ENCODE peak calls at places on chromosome 10, in eight cellular contexts. S is CD8-positive, alpha-beta T cell; A is esophagus squamous epithelium; C is A549; F is right cardiac atrium; O is tibial nerve; G is body of pancreas; V is GM23338. L is an unnamed sample.

GRCh38 chr10:110822708-110823291 is 48.9 kb upstream of the PDCD4 start:
- DNase-seq in S (no peak), A (no peak), C (no peak), F (no peak), O (no peak), G (peak; percentile 84), V (peak; percentile 83), L (no peak)

GRCh38 chr10:76191371-76191770 is 759.9 kb downstream of the LRMDA start:
- DNase-seq in S (no peak), A (no peak), C (no peak), F (no peak), O (no peak), G (no peak), V (no peak), L (no peak)

GRCh38 chr10:124349993-124350280 is 68.8 kb downstream of the OAT start:
- DNase-seq in S (no peak), A (no peak), C (no peak), F (no peak), O (no peak), G (no peak), V (no peak), L (no peak)

GRCh38 chr10:73625004-73625883 is 16.0 kb downstream of the MYOZ1 start:
- DNase-seq in S (no peak), A (no peak), C (peak; percentile 27), F (no peak), O (no peak), G (peak; percentile 16), V (peak; percentile 85), L (no peak)

GRCh38 chr10:35517431-35518181 is 87.5 kb upstream of the GJD4 start:
- DNase-seq in S (no peak), A (no peak), C (no peak), F (no peak), O (no peak), G (no peak), V (no peak), L (no peak)

GRCh38 chr10:27857616-27858015 is 112.0 kb upstream of the MKX start:
- DNase-seq in S (no peak), A (no peak), C (no peak), F (no peak), O (no peak), G (no peak), V (peak; percentile 23), L (no peak)

GRCh38 chr10:89861584-89862287 is 160.3 kb downstream of the KIF20B start:
- DNase-seq in S (no peak), A (no peak), C (no peak), F (no peak), O (no peak), G (no peak), V (no peak), L (peak; percentile 46)

GRCh38 chr10:124448696-124449169 is 1.1 kb downstream of the NKX1-2 start:
- DNase-seq in S (no peak), A (no peak), C (no peak), F (no peak), O (no peak), G (no peak), V (peak; percentile 79), L (no peak)

GRCh38 chr10:15227611-15228372 is 59.3 kb upstream of the NMT2 start:
- DNase-seq in S (no peak), A (no peak), C (no peak), F (no peak), O (no peak), G (no peak), V (no peak), L (no peak)

GRCh38 chr10:125158528-125159485 is 1.6 kb downstream of the CTBP2 start:
- DNase-seq in S (no peak), A (no peak), C (peak; percentile 42), F (peak; percentile 59), O (no peak), G (peak; percentile 45), V (no peak), L (no peak)

GRCh38 chr10:12735843-12736462 is 265.6 kb downstream of the CCDC3 start:
- DNase-seq in S (no peak), A (no peak), C (no peak), F (peak; percentile 65), O (no peak), G (no peak), V (no peak), L (no peak)

DNA sequence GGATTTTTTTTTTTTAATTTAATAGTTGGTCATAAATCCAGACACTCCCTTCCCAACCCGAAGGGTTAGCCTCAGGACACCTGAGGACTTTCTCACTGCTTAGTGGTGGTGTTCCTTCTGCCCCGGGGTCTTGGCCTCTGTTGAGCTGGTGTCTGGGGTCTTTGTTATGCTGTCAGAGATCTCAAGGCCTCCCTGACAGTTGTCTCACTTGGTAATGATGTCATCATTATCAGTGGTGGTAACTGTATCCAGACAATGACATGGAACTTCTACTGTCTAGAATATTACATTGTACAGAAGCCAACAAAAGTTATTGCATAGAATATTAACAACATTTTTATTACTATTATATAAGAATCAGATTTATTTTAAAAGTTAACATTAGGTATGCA is 32.9 kb downstream of the PPP2R2D start:
- DNase-seq in S (no peak), A (no peak), C (no peak), F (no peak), O (no peak), G (no peak), V (no peak), L (no peak)
- H3K4me1 ChIP-seq in S (peaks cover 39% of the 10 kb centered on the region), A (peaks cover 15% of the 10 kb centered on the region), C (peaks cover 6% of the 10 kb centered on the region), F (peaks cover 22% of the 10 kb centered on the region), O (no peaks in the 10 kb centered on the region), G (peaks cover 42% of the 10 kb centered on the region), V (peaks cover 26% of the 10 kb centered on the region), L (no peaks in the 10 kb centered on the region)

GRCh38 chr10:88541116-88541626 is 41.9 kb downstream of the RNLS start:
- DNase-seq in S (no peak), A (no peak), C (no peak), F (no peak), O (no peak), G (no peak), V (no peak), L (no peak)
- H3K4me1 ChIP-seq in S (no peaks in the 10 kb centered on the region), A (peaks cover 10% of the 10 kb centered on the region), C (no peaks in the 10 kb centered on the region), F (peaks cover 5% of the 10 kb centered on the region), O (no peaks in the 10 kb centered on the region), G (peaks cover 21% of the 10 kb centered on the region), V (no peaks in the 10 kb centered on the region), L (peaks cover 11% of the 10 kb centered on the region)

DNA sequence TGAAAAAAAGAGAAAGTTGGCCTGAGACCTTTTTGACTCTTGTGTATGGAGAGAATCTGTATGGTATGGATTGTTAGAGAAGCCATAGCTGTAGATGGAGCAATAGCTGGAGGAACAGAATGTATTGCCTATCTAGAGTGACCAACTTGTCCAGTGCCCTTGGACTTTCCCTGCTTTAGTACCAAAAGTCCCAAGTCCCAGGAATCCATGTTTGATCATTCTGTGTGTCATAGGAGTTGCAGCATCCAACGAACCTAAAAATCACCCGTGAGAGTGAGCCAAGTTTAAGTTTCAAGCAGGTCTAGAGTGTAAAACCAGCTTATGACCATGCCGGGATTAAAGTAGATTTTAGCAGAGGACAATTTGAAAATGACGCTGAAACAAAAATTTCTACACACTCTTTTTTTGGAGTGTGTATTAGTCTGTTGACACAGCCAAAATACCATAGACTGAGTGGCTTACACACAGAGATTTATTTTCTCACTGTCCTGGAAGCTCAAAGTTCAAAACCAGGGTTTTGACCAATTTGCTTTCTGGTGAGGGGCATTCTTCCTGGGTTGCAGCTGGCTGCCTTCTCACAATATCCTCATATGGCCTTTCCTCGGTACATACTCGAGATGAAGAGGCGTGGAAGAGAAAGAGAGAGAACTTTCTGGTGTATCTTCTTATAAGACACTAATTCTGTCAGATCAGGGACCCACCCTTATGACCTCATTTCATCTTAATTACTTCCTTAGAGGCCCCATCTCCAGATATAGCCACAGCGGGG is 36.9 kb upstream of the ZNF518A start:
- DNase-seq in S (no peak), A (no peak), C (no peak), F (no peak), O (no peak), G (no peak), V (no peak), L (no peak)
- H3K4me1 ChIP-seq in S (peaks cover 6% of the 10 kb centered on the region), A (no peaks in the 10 kb centered on the region), C (peaks cover 8% of the 10 kb centered on the region), F (no peaks in the 10 kb centered on the region), O (no peaks in the 10 kb centered on the region), G (peaks cover 8% of the 10 kb centered on the region), V (no peaks in the 10 kb centered on the region), L (peaks cover 4% of the 10 kb centered on the region)

GRCh38 chr10:29585488-29585976 is 49.2 kb downstream of the SVIL start:
- DNase-seq in S (no peak), A (no peak), C (peak; percentile 49), F (peak; percentile 42), O (no peak), G (no peak), V (peak; percentile 81), L (no peak)

GRCh38 chr10:29588640-29589421 is 45.9 kb downstream of the SVIL start:
- DNase-seq in S (no peak), A (no peak), C (no peak), F (no peak), O (no peak), G (no peak), V (peak; percentile 59), L (no peak)

GRCh38 chr10:29583674-29584073 is 51.1 kb downstream of the SVIL start:
- DNase-seq in S (no peak), A (no peak), C (no peak), F (no peak), O (no peak), G (no peak), V (no peak), L (no peak)

GRCh38 chr10:29586509-29586908 is 48.3 kb downstream of the SVIL start:
- DNase-seq in S (no peak), A (no peak), C (no peak), F (no peak), O (no peak), G (no peak), V (no peak), L (no peak)

DNA sequence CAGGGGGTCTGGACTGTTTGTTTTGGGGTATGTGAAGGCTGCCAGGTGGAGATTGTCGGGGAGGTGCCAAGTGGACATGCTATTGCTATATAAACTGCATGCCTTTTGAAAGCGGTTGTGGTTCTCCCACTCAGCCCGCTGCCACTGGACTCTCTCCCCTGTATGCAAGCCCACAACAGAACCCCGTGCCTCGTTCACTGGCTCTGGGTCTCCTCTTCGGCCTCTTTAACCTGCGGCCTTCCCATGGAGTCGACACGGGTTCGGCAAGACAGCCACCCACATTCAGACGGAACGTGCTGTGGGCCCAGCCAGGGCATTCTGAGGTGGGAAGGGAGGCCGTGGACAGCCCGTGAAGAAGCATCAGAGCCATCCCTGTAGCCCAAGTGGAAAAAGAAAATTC is 50.3 kb downstream of the SVIL start:
- DNase-seq in S (no peak), A (no peak), C (no peak), F (no peak), O (no peak), G (no peak), V (no peak), L (no peak)
- H3K4me1 ChIP-seq in S (no peaks in the 10 kb centered on the region), A (peaks cover 17% of the 10 kb centered on the region), C (peaks cover 14% of the 10 kb centered on the region), F (peaks cover 5% of the 10 kb centered on the region), O (no peaks in the 10 kb centered on the region), G (peaks cover 20% of the 10 kb centered on the region), V (peaks cover 20% of the 10 kb centered on the region), L (peaks cover 31% of the 10 kb centered on the region)

L was measured in keratinocyte.